ENCODE peak calls at places on chromosomes 2 and 18, in seven cellular contexts. N, A, R, M, W, O and E are unnamed samples.

GRCh38 chr18:68766433-68766832 is 31.4 kb upstream of the CCDC102B start:
- DNase-seq in N (no peak), A (no peak), R (no peak), M (no peak), W (no peak), O (no peak), E (no peak)

GRCh38 chr2:231132126-231132525 is 7.3 kb upstream of the HTR2B start:
- DNase-seq in N (no peak), A (no peak), R (no peak), M (no peak), W (peak), O (no peak), E (no peak)

GRCh38 chr2:37232131-37232933 is 874 bp downstream of the NDUFAF7 start:
- DNase-seq in N (no peak), A (peak), R (peak), M (peak), W (no peak), O (no peak), E (peak)

GRCh38 chr2:26617259-26618083 is 23.7 kb downstream of the CIB4 start:
- DNase-seq in N (no peak), A (no peak), R (no peak), M (no peak), W (no peak), O (peak), E (no peak)

GRCh38 chr2:3613524-3613905 is 18.6 kb downstream of the COLEC11 start:
- DNase-seq in N (no peak), A (no peak), R (no peak), M (no peak), W (no peak), O (no peak), E (no peak)

GRCh38 chr2:145203931-145204330 is 684.0 kb upstream of the ZEB2 start:
- DNase-seq in N (no peak), A (no peak), R (no peak), M (no peak), W (no peak), O (no peak), E (no peak)

GRCh38 chr18:33446604-33447003 is 6.1 kb upstream of the CCDC178 start:
- DNase-seq in N (no peak), A (no peak), R (no peak), M (no peak), W (no peak), O (no peak), E (no peak)

GRCh38 chr2:238653436-238654109 is 194.3 kb upstream of the TWIST2 start:
- DNase-seq in N (no peak), A (no peak), R (no peak), M (no peak), W (no peak), O (no peak), E (no peak)

GRCh38 chr2:86372641-86373502 is 35.4 kb upstream of the REEP1 start:
- DNase-seq in N (no peak), A (peak), R (peak), M (peak), W (peak), O (no peak), E (peak)

GRCh38 chr18:32324173-32324572 is 134.3 kb downstream of the MEP1B start:
- DNase-seq in N (no peak), A (no peak), R (no peak), M (no peak), W (no peak), O (no peak), E (no peak)

GRCh38 chr2:42457011-42457410 is 36.8 kb downstream of the KCNG3 start:
- DNase-seq in N (no peak), A (no peak), R (peak), M (no peak), W (no peak), O (no peak), E (no peak)

GRCh38 chr2:46679761-46680160 is 200.4 kb downstream of the TMEM247 start:
- DNase-seq in N (no peak), A (no peak), R (no peak), M (no peak), W (no peak), O (no peak), E (no peak)

GRCh38 chr2:236656166-236656565 is 86.5 kb downstream of the ACKR3 start:
- DNase-seq in N (no peak), A (no peak), R (no peak), M (no peak), W (no peak), O (no peak), E (no peak)

GRCh38 chr2:148540022-148540421 is 104.5 kb upstream of the EPC2 start:
- DNase-seq in N (no peak), A (no peak), R (no peak), M (no peak), W (no peak), O (no peak), E (no peak)

GRCh38 chr2:10283106-10284062 is 19.3 kb upstream of the HPCAL1 start:
- DNase-seq in N (no peak), A (no peak), R (peak), M (no peak), W (peak), O (no peak), E (peak)
- TF ChIP-seq POLR2A in N (no peak), A (no peak), R (peak), M (no peak), W (no peak), O (no peak), E (no peak)

GRCh38 chr18:76821875-76822509 is 365 bp upstream of the ZNF236 start:
- DNase-seq in N (peak), A (peak), R (peak), M (peak), W (peak), O (peak), E (peak)
- TF ChIP-seq POLR2A in N (peak), A (peak), R (peak), M (peak), W (no peak), O (no peak), E (peak)

GRCh38 chr18:34976899-34977786 is 64.1 kb upstream of the MAPRE2 start:
- DNase-seq in N (peak), A (peak), R (peak), M (peak), W (peak), O (peak), E (peak)
- TF ChIP-seq POLR2A in N (no peak), A (peak), R (no peak), M (peak), W (no peak), O (no peak), E (no peak)

DNA sequence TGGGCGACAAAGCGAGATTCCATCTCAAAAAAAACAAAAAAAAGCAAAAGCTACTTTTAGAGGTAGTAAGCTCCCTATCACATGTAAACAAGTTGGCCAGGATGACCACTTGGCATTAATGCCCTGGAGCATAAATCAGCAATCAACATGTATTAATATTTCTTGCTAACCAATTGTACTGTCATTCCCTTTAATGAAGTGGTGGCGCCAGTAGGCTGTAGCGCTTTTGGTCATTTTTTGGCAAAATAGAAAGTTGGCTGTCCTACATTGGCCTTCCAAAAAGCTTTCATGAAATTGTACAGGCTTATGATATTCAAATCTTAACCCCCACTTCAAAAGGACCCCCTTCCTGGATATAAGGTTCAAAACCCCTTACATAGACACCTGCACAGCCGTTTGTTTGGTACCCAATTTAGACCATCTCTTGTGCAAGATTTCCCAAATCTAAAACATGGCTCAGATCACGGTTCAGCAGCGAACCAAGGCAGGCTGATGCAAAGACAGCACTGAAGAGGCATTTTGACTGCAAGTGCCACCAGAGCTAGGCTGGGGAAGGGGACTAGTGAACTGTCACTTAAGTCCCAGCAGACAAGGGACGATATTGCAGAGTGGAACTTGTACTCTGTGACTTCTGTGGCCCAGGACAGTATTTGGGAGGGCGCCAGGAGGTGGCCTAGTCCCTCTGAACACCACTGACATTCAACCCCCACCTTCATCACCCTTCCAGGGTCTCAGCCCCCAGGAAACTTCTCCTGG is 31.9 kb downstream of the SMAD7 start:
- DNase-seq in N (no peak), A (no peak), R (no peak), M (no peak), W (no peak), O (no peak), E (no peak)
- TF ChIP-seq POLR2A in N (no peak), A (no peak), R (no peak), M (no peak), W (no peak), O (no peak), E (no peak)

GRCh38 chr18:49813321-49814146 is at the start of gene ACAA2:
- DNase-seq in N (peak), A (peak), R (peak), M (peak), W (peak), O (peak), E (peak)
- TF ChIP-seq POLR2A in N (peak), A (peak), R (peak), M (peak), W (peak), O (peak), E (peak)